ENCODE peak calls at places on chromosomes 16 and 17, in ten cellular contexts. V, I, W, A, R, K, G, M, H and U are unnamed samples.

GRCh38 chr16:75000481-75001081 is 1.8 kb downstream of the ZNRF1 start:
- DNase-seq in V (no peak), I (no peak), W (no peak), A (peak), R (no peak), K (no peak), G (no peak), M (no peak), H (no peak), U (no peak)

GRCh38 chr17:50147841-50148225 is 2.6 kb downstream of the PPP1R9B start:
- DNase-seq in V (no peak), I (no peak), W (no peak), A (no peak), R (no peak), K (no peak), G (peak), M (peak), H (no peak), U (no peak)

GRCh38 chr17:83125515-83126274 is 46.3 kb downstream of the METRNL start:
- DNase-seq in V (no peak), I (no peak), W (no peak), A (no peak), R (peak), K (no peak), G (peak), M (peak), H (no peak), U (no peak)

GRCh38 chr16:55184052-55184451 is 140.0 kb upstream of the IRX6 start:
- DNase-seq in V (no peak), I (no peak), W (no peak), A (no peak), R (no peak), K (no peak), G (no peak), M (no peak), H (no peak), U (no peak)

GRCh38 chr17:37789166-37789565 is 44.3 kb upstream of the HNF1B start:
- DNase-seq in V (no peak), I (no peak), W (no peak), A (no peak), R (no peak), K (no peak), G (no peak), M (no peak), H (no peak), U (no peak)

GRCh38 chr16:87278191-87279093 is 38.8 kb downstream of the C16orf95 start:
- DNase-seq in V (peak), I (peak), W (no peak), A (peak), R (peak), K (peak), G (peak), M (peak), H (no peak), U (no peak)

GRCh38 chr16:85570213-85570734 is 42.8 kb upstream of the GSE1 start:
- DNase-seq in V (no peak), I (no peak), W (no peak), A (no peak), R (peak), K (no peak), G (no peak), M (peak), H (no peak), U (no peak)

GRCh38 chr16:58678716-58679115 is 5.9 kb downstream of the SLC38A7 start:
- DNase-seq in V (no peak), I (no peak), W (no peak), A (no peak), R (peak), K (no peak), G (no peak), M (peak), H (no peak), U (no peak)

GRCh38 chr17:46205975-46206374 is 12.7 kb upstream of the KANSL1 start:
- DNase-seq in V (no peak), I (no peak), W (no peak), A (no peak), R (no peak), K (no peak), G (no peak), M (no peak), H (no peak), U (no peak)

GRCh38 chr16:87853411-87854052 is 15.8 kb downstream of the SLC7A5 start:
- DNase-seq in V (peak), I (peak), W (peak), A (peak), R (peak), K (peak), G (peak), M (peak), H (peak), U (peak)

GRCh38 chr17:673200-673681 is 41.4 kb downstream of the VPS53 start:
- DNase-seq in V (no peak), I (no peak), W (no peak), A (peak), R (no peak), K (no peak), G (no peak), M (no peak), H (no peak), U (no peak)

GRCh38 chr17:5237541-5238016 is 2.9 kb upstream of the SCIMP start:
- DNase-seq in V (peak), I (no peak), W (no peak), A (peak), R (peak), K (peak), G (peak), M (peak), H (peak), U (no peak)

GRCh38 chr16:70589998-70590471 is 56.3 kb upstream of the IL34 start:
- DNase-seq in V (no peak), I (no peak), W (no peak), A (no peak), R (no peak), K (no peak), G (peak), M (no peak), H (no peak), U (no peak)

GRCh38 chr16:4681471-4682083 is 11.8 kb upstream of the NUDT16L1 start:
- DNase-seq in V (no peak), I (no peak), W (no peak), A (no peak), R (no peak), K (no peak), G (no peak), M (peak), H (no peak), U (no peak)

GRCh38 chr17:17587614-17588336 is 3.7 kb downstream of the PEMT start:
- DNase-seq in V (no peak), I (no peak), W (no peak), A (no peak), R (no peak), K (no peak), G (no peak), M (no peak), H (no peak), U (no peak)

GRCh38 chr17:47669060-47669459 is 19.3 kb downstream of the KPNB1 start:
- DNase-seq in V (no peak), I (no peak), W (no peak), A (no peak), R (no peak), K (no peak), G (no peak), M (no peak), H (no peak), U (no peak)

GRCh38 chr16:20904507-20905079 is 4.0 kb downstream of the LYRM1 start:
- DNase-seq in V (no peak), I (no peak), W (no peak), A (no peak), R (peak), K (peak), G (no peak), M (peak), H (no peak), U (peak)

GRCh38 chr16:88633684-88634140 is 4.7 kb upstream of the IL17C start:
- DNase-seq in V (no peak), I (no peak), W (no peak), A (no peak), R (peak), K (no peak), G (peak), M (peak), H (no peak), U (no peak)

GRCh38 chr16:14373901-14374300 is 256.2 kb downstream of the PARN start:
- DNase-seq in V (no peak), I (no peak), W (no peak), A (no peak), R (no peak), K (no peak), G (no peak), M (no peak), H (no peak), U (no peak)

GRCh38 chr16:23452221-23452571 is 793 bp downstream of the COG7 start:
- DNase-seq in V (no peak), I (no peak), W (no peak), A (no peak), R (no peak), K (no peak), G (no peak), M (no peak), H (no peak), U (no peak)

GRCh38 chr17:2157081-2157480 is 102.2 kb downstream of the HIC1 start:
- DNase-seq in V (no peak), I (no peak), W (no peak), A (no peak), R (no peak), K (no peak), G (no peak), M (no peak), H (no peak), U (no peak)

GRCh38 chr17:47095268-47095667 is 93.8 kb downstream of the CDC27 start:
- DNase-seq in V (no peak), I (no peak), W (no peak), A (no peak), R (no peak), K (no peak), G (no peak), M (no peak), H (no peak), U (no peak)

GRCh38 chr16:70158261-70158939 is 15.2 kb upstream of the CLEC18C start:
- DNase-seq in V (no peak), I (no peak), W (no peak), A (no peak), R (no peak), K (no peak), G (no peak), M (no peak), H (no peak), U (no peak)

GRCh38 chr17:73733527-73733926 is 89.3 kb upstream of the SDK2 start:
- DNase-seq in V (no peak), I (no peak), W (no peak), A (no peak), R (no peak), K (no peak), G (no peak), M (no peak), H (no peak), U (no peak)